ENCODE peak calls at places on chromosomes 11 and 22, in seven cellular contexts. One of them, this sample, is unnamed.

GRCh38 chr11:115720537-115721308 is 216.5 kb upstream of the CADM1 start:
- DNase-seq in activated T-cell treated with anti-CD3 and anti-CD28 coated beads, Interleukin-2, amount 50 U/mL, for 72 hours: no peak
- DNase-seq in AG09309: no peak
- DNase-seq in NCI-H1930: no peak
- DNase-seq in MV-4-11: peak
- DNase-seq in NCI-H2081: no peak
- DNase-seq in cardiac fibroblast: no peak
- DNase-seq in this sample: no peak

GRCh38 chr11:33214187-33214586 is 43.0 kb upstream of the HIPK3 start:
- DNase-seq in AG09309: no peak
- DNase-seq in MV-4-11: peak
- DNase-seq in cardiac fibroblast: peak
- DNase-seq in activated T-cell treated with anti-CD3 and anti-CD28 coated beads, Interleukin-2, amount 50 U/mL, for 72 hours: no peak
- DNase-seq in NCI-H1930: no peak
- DNase-seq in NCI-H2081: no peak
- DNase-seq in this sample: no peak

GRCh38 chr22:27720860-27721259 is 80.7 kb downstream of the MN1 start:
- DNase-seq in MV-4-11: no peak
- DNase-seq in cardiac fibroblast: no peak
- DNase-seq in NCI-H1930: no peak
- DNase-seq in AG09309: no peak
- DNase-seq in NCI-H2081: no peak
- DNase-seq in activated T-cell treated with anti-CD3 and anti-CD28 coated beads, Interleukin-2, amount 50 U/mL, for 72 hours: no peak
- DNase-seq in this sample: no peak

GRCh38 chr11:122393209-122393850 is 262.2 kb upstream of the UBASH3B start:
- DNase-seq in AG09309: peak
- DNase-seq in NCI-H1930: no peak
- DNase-seq in NCI-H2081: no peak
- DNase-seq in MV-4-11: peak
- DNase-seq in cardiac fibroblast: peak
- DNase-seq in activated T-cell treated with anti-CD3 and anti-CD28 coated beads, Interleukin-2, amount 50 U/mL, for 72 hours: no peak
- DNase-seq in this sample: no peak

GRCh38 chr11:36249271-36249670 is 40.0 kb downstream of the COMMD9 start:
- DNase-seq in NCI-H2081: no peak
- DNase-seq in activated T-cell treated with anti-CD3 and anti-CD28 coated beads, Interleukin-2, amount 50 U/mL, for 72 hours: no peak
- DNase-seq in AG09309: peak
- DNase-seq in cardiac fibroblast: peak
- DNase-seq in MV-4-11: peak
- DNase-seq in NCI-H1930: no peak
- DNase-seq in this sample: no peak

GRCh38 chr11:119889111-119889510 is 160.1 kb upstream of the NECTIN1 start:
- DNase-seq in MV-4-11: no peak
- DNase-seq in NCI-H1930: no peak
- DNase-seq in AG09309: no peak
- DNase-seq in activated T-cell treated with anti-CD3 and anti-CD28 coated beads, Interleukin-2, amount 50 U/mL, for 72 hours: no peak
- DNase-seq in cardiac fibroblast: no peak
- DNase-seq in NCI-H2081: no peak
- DNase-seq in this sample: no peak

GRCh38 chr11:36034572-36035331 is 90.9 kb downstream of the LDLRAD3 start:
- DNase-seq in NCI-H1930: no peak
- DNase-seq in MV-4-11: no peak
- DNase-seq in activated T-cell treated with anti-CD3 and anti-CD28 coated beads, Interleukin-2, amount 50 U/mL, for 72 hours: no peak
- DNase-seq in AG09309: peak
- DNase-seq in cardiac fibroblast: peak
- DNase-seq in NCI-H2081: no peak
- DNase-seq in this sample: no peak

GRCh38 chr11:32358729-32359128 is 76.6 kb downstream of the WT1 start:
- DNase-seq in AG09309: no peak
- DNase-seq in MV-4-11: no peak
- DNase-seq in NCI-H1930: no peak
- DNase-seq in NCI-H2081: no peak
- DNase-seq in cardiac fibroblast: no peak
- DNase-seq in activated T-cell treated with anti-CD3 and anti-CD28 coated beads, Interleukin-2, amount 50 U/mL, for 72 hours: no peak
- DNase-seq in this sample: no peak

GRCh38 chr22:28629420-28630184 is 50.0 kb downstream of the TTC28 start:
- DNase-seq in NCI-H2081: no peak
- DNase-seq in activated T-cell treated with anti-CD3 and anti-CD28 coated beads, Interleukin-2, amount 50 U/mL, for 72 hours: no peak
- DNase-seq in NCI-H1930: peak
- DNase-seq in cardiac fibroblast: peak
- DNase-seq in MV-4-11: peak
- DNase-seq in AG09309: no peak
- DNase-seq in this sample: no peak

GRCh38 chr11:68941324-68942089 is 37.8 kb downstream of the IGHMBP2 start:
- DNase-seq in MV-4-11: no peak
- DNase-seq in activated T-cell treated with anti-CD3 and anti-CD28 coated beads, Interleukin-2, amount 50 U/mL, for 72 hours: no peak
- DNase-seq in NCI-H2081: no peak
- DNase-seq in AG09309: no peak
- DNase-seq in NCI-H1930: no peak
- DNase-seq in cardiac fibroblast: no peak
- DNase-seq in this sample: no peak

GRCh38 chr22:23831261-23831660 is 7.5 kb downstream of the DERL3 start:
- DNase-seq in NCI-H1930: no peak
- DNase-seq in NCI-H2081: no peak
- DNase-seq in AG09309: no peak
- DNase-seq in cardiac fibroblast: no peak
- DNase-seq in MV-4-11: no peak
- DNase-seq in activated T-cell treated with anti-CD3 and anti-CD28 coated beads, Interleukin-2, amount 50 U/mL, for 72 hours: no peak
- DNase-seq in this sample: no peak

GRCh38 chr11:70528046-70528793 is 129.9 kb downstream of the CTTN start:
- DNase-seq in activated T-cell treated with anti-CD3 and anti-CD28 coated beads, Interleukin-2, amount 50 U/mL, for 72 hours: no peak
- DNase-seq in MV-4-11: no peak
- DNase-seq in cardiac fibroblast: no peak
- DNase-seq in NCI-H2081: no peak
- DNase-seq in NCI-H1930: no peak
- DNase-seq in AG09309: no peak
- DNase-seq in this sample: no peak

GRCh38 chr11:15927866-15928217 is 428.5 kb downstream of the SOX6 start:
- DNase-seq in NCI-H2081: no peak
- DNase-seq in MV-4-11: no peak
- DNase-seq in activated T-cell treated with anti-CD3 and anti-CD28 coated beads, Interleukin-2, amount 50 U/mL, for 72 hours: no peak
- DNase-seq in cardiac fibroblast: no peak
- DNase-seq in AG09309: no peak
- DNase-seq in NCI-H1930: no peak
- DNase-seq in this sample: no peak

GRCh38 chr11:67316882-67317364 is 13.6 kb downstream of the SSH3 start:
- DNase-seq in NCI-H1930: no peak
- DNase-seq in MV-4-11: no peak
- DNase-seq in NCI-H2081: peak
- DNase-seq in cardiac fibroblast: peak
- DNase-seq in activated T-cell treated with anti-CD3 and anti-CD28 coated beads, Interleukin-2, amount 50 U/mL, for 72 hours: no peak
- DNase-seq in AG09309: no peak
- DNase-seq in this sample: no peak

GRCh38 chr11:47270331-47271271 is 668 bp downstream of the MADD start:
- DNase-seq in cardiac fibroblast: peak
- DNase-seq in activated T-cell treated with anti-CD3 and anti-CD28 coated beads, Interleukin-2, amount 50 U/mL, for 72 hours: peak
- DNase-seq in MV-4-11: peak
- DNase-seq in NCI-H2081: peak
- DNase-seq in NCI-H1930: no peak
- DNase-seq in AG09309: no peak
- DNase-seq in this sample: no peak

GRCh38 chr11:102546427-102546826 is 15.9 kb upstream of the MMP7 start:
- DNase-seq in cardiac fibroblast: peak
- DNase-seq in AG09309: no peak
- DNase-seq in NCI-H2081: no peak
- DNase-seq in activated T-cell treated with anti-CD3 and anti-CD28 coated beads, Interleukin-2, amount 50 U/mL, for 72 hours: no peak
- DNase-seq in NCI-H1930: no peak
- DNase-seq in MV-4-11: no peak
- DNase-seq in this sample: no peak

GRCh38 chr11:123429851-123430735 is at the start of gene GRAMD1B:
- DNase-seq in AG09309: peak
- DNase-seq in cardiac fibroblast: peak
- DNase-seq in NCI-H2081: peak
- DNase-seq in activated T-cell treated with anti-CD3 and anti-CD28 coated beads, Interleukin-2, amount 50 U/mL, for 72 hours: peak
- DNase-seq in NCI-H1930: peak
- DNase-seq in MV-4-11: peak
- DNase-seq in this sample: peak

GRCh38 chr11:100593321-100593720 is 93.8 kb upstream of the ARHGAP42 start:
- DNase-seq in NCI-H2081: no peak
- DNase-seq in cardiac fibroblast: no peak
- DNase-seq in NCI-H1930: no peak
- DNase-seq in activated T-cell treated with anti-CD3 and anti-CD28 coated beads, Interleukin-2, amount 50 U/mL, for 72 hours: no peak
- DNase-seq in AG09309: no peak
- DNase-seq in MV-4-11: no peak
- DNase-seq in this sample: no peak

GRCh38 chr22:31556627-31557203 is 60.4 kb downstream of the SFI1 start:
- DNase-seq in activated T-cell treated with anti-CD3 and anti-CD28 coated beads, Interleukin-2, amount 50 U/mL, for 72 hours: no peak
- DNase-seq in NCI-H2081: peak
- DNase-seq in MV-4-11: peak
- DNase-seq in NCI-H1930: no peak
- DNase-seq in AG09309: no peak
- DNase-seq in cardiac fibroblast: peak
- DNase-seq in this sample: no peak

GRCh38 chr22:48268771-48269552 is 1506.5 kb downstream of the TBC1D22A start:
- DNase-seq in activated T-cell treated with anti-CD3 and anti-CD28 coated beads, Interleukin-2, amount 50 U/mL, for 72 hours: no peak
- DNase-seq in NCI-H2081: no peak
- DNase-seq in AG09309: no peak
- DNase-seq in NCI-H1930: no peak
- DNase-seq in cardiac fibroblast: no peak
- DNase-seq in MV-4-11: no peak
- DNase-seq in this sample: no peak

GRCh38 chr11:66113132-66113856 is 43.2 kb downstream of the PACS1 start:
- DNase-seq in NCI-H2081: no peak
- DNase-seq in AG09309: no peak
- DNase-seq in activated T-cell treated with anti-CD3 and anti-CD28 coated beads, Interleukin-2, amount 50 U/mL, for 72 hours: no peak
- DNase-seq in cardiac fibroblast: peak
- DNase-seq in MV-4-11: peak
- DNase-seq in NCI-H1930: no peak
- DNase-seq in this sample: no peak

GRCh38 chr11:9617960-9618359 is 44.5 kb downstream of the WEE1 start:
- DNase-seq in MV-4-11: no peak
- DNase-seq in AG09309: peak
- DNase-seq in activated T-cell treated with anti-CD3 and anti-CD28 coated beads, Interleukin-2, amount 50 U/mL, for 72 hours: no peak
- DNase-seq in NCI-H2081: no peak
- DNase-seq in cardiac fibroblast: peak
- DNase-seq in NCI-H1930: no peak
- DNase-seq in this sample: no peak

GRCh38 chr22:37109242-37109917 is at the start of gene TMPRSS6:
- DNase-seq in activated T-cell treated with anti-CD3 and anti-CD28 coated beads, Interleukin-2, amount 50 U/mL, for 72 hours: no peak
- DNase-seq in cardiac fibroblast: no peak
- DNase-seq in NCI-H1930: no peak
- DNase-seq in AG09309: no peak
- DNase-seq in NCI-H2081: peak
- DNase-seq in MV-4-11: no peak
- DNase-seq in this sample: no peak

This sample was measured in activated T-helper 9 cell treated with anti-CD3 and anti-CD28 coated beads, Interleukin-2, amount 50 U/mL, for 16 hours.